ENCODE peak calls at places on chromosomes 1 and 21, in four cellular contexts. One of them, this sample, is unnamed.
A peak's percentile ranks its signal among the peaks of the same experiment; 100 is the strongest.

GRCh38 chr1:147892731-147893214 is 9.8 kb upstream of the GJA8 start:
- DNase-seq in AG09309: peak; percentile 21
- DNase-seq in left ventricle myocardium inferior: no peak
- DNase-seq in neural progenitor cell: peak; percentile 63
- DNase-seq in this sample: peak; percentile 79

GRCh38 chr21:32747396-32747795 is 19.6 kb upstream of the SYNJ1 start:
- DNase-seq in AG09309: no peak
- DNase-seq in left ventricle myocardium inferior: no peak
- DNase-seq in neural progenitor cell: no peak
- DNase-seq in this sample: no peak

GRCh38 chr1:162562452-162562828 is 918 bp downstream of the UAP1 start:
- DNase-seq in AG09309: no peak
- DNase-seq in left ventricle myocardium inferior: no peak
- DNase-seq in neural progenitor cell: no peak
- DNase-seq in this sample: peak; percentile 72

GRCh38 chr1:84479998-84480397 is 932 bp downstream of the RPF1 start:
- DNase-seq in AG09309: no peak
- DNase-seq in left ventricle myocardium inferior: no peak
- DNase-seq in neural progenitor cell: no peak
- DNase-seq in this sample: no peak

GRCh38 chr1:160834945-160835565 is 27.6 kb downstream of the CD244 start:
- DNase-seq in AG09309: no peak
- DNase-seq in left ventricle myocardium inferior: no peak
- DNase-seq in neural progenitor cell: peak; percentile 68
- DNase-seq in this sample: peak; percentile 69

GRCh38 chr1:181073638-181074037 is 14.9 kb upstream of the IER5 start:
- DNase-seq in AG09309: no peak
- DNase-seq in left ventricle myocardium inferior: no peak
- DNase-seq in neural progenitor cell: no peak
- DNase-seq in this sample: peak; percentile 94

GRCh38 chr1:66300986-66301451 is 232.9 kb upstream of the SGIP1 start:
- DNase-seq in AG09309: no peak
- DNase-seq in left ventricle myocardium inferior: no peak
- DNase-seq in neural progenitor cell: no peak
- DNase-seq in this sample: peak; percentile 59

GRCh38 chr1:172338295-172338735 is 82.2 kb upstream of the C1orf105 start:
- DNase-seq in AG09309: no peak
- DNase-seq in left ventricle myocardium inferior: no peak
- DNase-seq in neural progenitor cell: no peak
- DNase-seq in this sample: no peak

GRCh38 chr21:43340491-43341348 is 86.2 kb downstream of the SIK1 start:
- DNase-seq in AG09309: peak; percentile 45
- DNase-seq in left ventricle myocardium inferior: no peak
- DNase-seq in neural progenitor cell: no peak
- DNase-seq in this sample: peak; percentile 93

GRCh38 chr1:19622204-19622603 is 21.9 kb upstream of the NBL1 start:
- DNase-seq in AG09309: no peak
- DNase-seq in left ventricle myocardium inferior: no peak
- DNase-seq in neural progenitor cell: no peak
- DNase-seq in this sample: no peak

GRCh38 chr1:54287176-54287650 is 87.2 kb downstream of the MRPL37 start:
- DNase-seq in AG09309: no peak
- DNase-seq in left ventricle myocardium inferior: peak; percentile 65
- DNase-seq in neural progenitor cell: no peak
- DNase-seq in this sample: peak; percentile 74

GRCh38 chr1:162028726-162029125 is 5.1 kb upstream of the OLFML2B start:
- DNase-seq in AG09309: no peak
- DNase-seq in left ventricle myocardium inferior: no peak
- DNase-seq in neural progenitor cell: no peak
- DNase-seq in this sample: no peak

GRCh38 chr1:179867493-179868330 is 9.9 kb downstream of the TOR1AIP2 start:
- DNase-seq in AG09309: no peak
- DNase-seq in left ventricle myocardium inferior: peak; percentile 25
- DNase-seq in neural progenitor cell: peak; percentile 74
- DNase-seq in this sample: peak; percentile 53

GRCh38 chr1:218164111-218164929 is 120.8 kb upstream of the RRP15 start:
- DNase-seq in AG09309: no peak
- DNase-seq in left ventricle myocardium inferior: peak; percentile 28
- DNase-seq in neural progenitor cell: peak; percentile 90
- DNase-seq in this sample: peak; percentile 16

GRCh38 chr1:8373547-8374270 is 55.8 kb downstream of the SLC45A1 start:
- DNase-seq in AG09309: peak; percentile 57
- DNase-seq in left ventricle myocardium inferior: peak; percentile 77
- DNase-seq in neural progenitor cell: peak; percentile 81
- DNase-seq in this sample: peak; percentile 84

GRCh38 chr1:19582318-19582717 is 61.8 kb upstream of the NBL1 start:
- DNase-seq in AG09309: no peak
- DNase-seq in left ventricle myocardium inferior: peak; percentile 29
- DNase-seq in neural progenitor cell: peak; percentile 60
- DNase-seq in this sample: peak; percentile 32

GRCh38 chr1:38052750-38053415 is 6.3 kb upstream of the POU3F1 start:
- DNase-seq in AG09309: no peak
- DNase-seq in left ventricle myocardium inferior: no peak
- DNase-seq in neural progenitor cell: peak; percentile 64
- DNase-seq in this sample: no peak

GRCh38 chr1:35379317-35380000 is 111.0 kb downstream of the ZMYM4 start:
- DNase-seq in AG09309: no peak
- DNase-seq in left ventricle myocardium inferior: no peak
- DNase-seq in neural progenitor cell: no peak
- DNase-seq in this sample: no peak

GRCh38 chr1:212230329-212230728 is 54.9 kb upstream of the PPP2R5A start:
- DNase-seq in AG09309: no peak
- DNase-seq in left ventricle myocardium inferior: no peak
- DNase-seq in neural progenitor cell: no peak
- DNase-seq in this sample: no peak

GRCh38 chr1:11806307-11806936 is 431 bp downstream of the CLCN6 start:
- DNase-seq in AG09309: no peak
- DNase-seq in left ventricle myocardium inferior: no peak
- DNase-seq in neural progenitor cell: no peak
- DNase-seq in this sample: peak; percentile 39

GRCh38 chr1:75276385-75276784 is 142.2 kb downstream of the LHX8 start:
- DNase-seq in AG09309: no peak
- DNase-seq in left ventricle myocardium inferior: no peak
- DNase-seq in neural progenitor cell: no peak
- DNase-seq in this sample: no peak

GRCh38 chr1:20589331-20590312 is 725 bp downstream of the CDA start:
- DNase-seq in AG09309: no peak
- DNase-seq in left ventricle myocardium inferior: peak; percentile 62
- DNase-seq in neural progenitor cell: peak; percentile 21
- DNase-seq in this sample: peak; percentile 49

GRCh38 chr1:172531846-172532699 is 877 bp upstream of the SUCO start:
- DNase-seq in AG09309: peak; percentile 98
- DNase-seq in left ventricle myocardium inferior: peak; percentile 77
- DNase-seq in neural progenitor cell: peak; percentile 96
- DNase-seq in this sample: peak; percentile 99

GRCh38 chr1:62382581-62382980 is 54.3 kb upstream of the USP1 start:
- DNase-seq in AG09309: no peak
- DNase-seq in left ventricle myocardium inferior: no peak
- DNase-seq in neural progenitor cell: no peak
- DNase-seq in this sample: no peak

GRCh38 chr1:66335859-66336640 is 197.9 kb upstream of the SGIP1 start:
- DNase-seq in AG09309: no peak
- DNase-seq in left ventricle myocardium inferior: peak; percentile 69
- DNase-seq in neural progenitor cell: no peak
- DNase-seq in this sample: peak; percentile 96

DNA sequence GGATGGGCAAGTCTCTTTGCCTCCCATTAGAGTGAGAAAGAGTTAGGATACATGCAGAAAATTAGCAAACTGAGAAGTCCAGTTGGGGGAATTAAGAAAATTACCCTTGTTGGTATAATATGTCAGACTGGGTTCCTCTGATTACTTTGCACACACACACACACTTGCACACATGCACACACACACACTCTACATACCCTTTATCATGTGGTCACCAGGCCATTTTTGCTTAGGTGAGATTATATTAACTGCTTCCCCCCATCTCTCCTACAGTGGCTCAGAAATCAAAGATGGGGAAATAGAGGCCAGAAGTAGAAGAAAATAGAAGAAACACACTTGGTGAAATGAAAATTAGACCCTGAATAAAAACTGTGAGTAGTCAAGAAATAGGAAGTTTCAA is 917 bp upstream of the LIX1L start:
- DNase-seq in AG09309: no peak
- DNase-seq in left ventricle myocardium inferior: no peak
- DNase-seq in neural progenitor cell: no peak
- DNase-seq in this sample: no peak
- H3K4me3 ChIP-seq in AG09309: no peak overlapping the region
- H3K4me3 ChIP-seq in left ventricle myocardium inferior: no peak overlapping the region
- H3K4me3 ChIP-seq in neural progenitor cell: peak overlapping the region; percentile 57
- H3K4me3 ChIP-seq in this sample: no peak overlapping the region

GRCh38 chr21:35615325-35615724 is 445.0 kb downstream of the SETD4 start:
- DNase-seq in AG09309: no peak
- DNase-seq in left ventricle myocardium inferior: no peak
- DNase-seq in neural progenitor cell: no peak
- DNase-seq in this sample: no peak

GRCh38 chr21:35614412-35614901 is 445.9 kb downstream of the SETD4 start:
- DNase-seq in AG09309: no peak
- DNase-seq in left ventricle myocardium inferior: no peak
- DNase-seq in neural progenitor cell: no peak
- DNase-seq in this sample: peak; percentile 82

GRCh38 chr21:35619184-35619583 is 441.1 kb downstream of the SETD4 start:
- DNase-seq in AG09309: peak; percentile 50
- DNase-seq in left ventricle myocardium inferior: no peak
- DNase-seq in neural progenitor cell: no peak
- DNase-seq in this sample: peak; percentile 51

GRCh38 chr21:35617491-35617890 is 442.8 kb downstream of the SETD4 start:
- DNase-seq in AG09309: no peak
- DNase-seq in left ventricle myocardium inferior: no peak
- DNase-seq in neural progenitor cell: no peak
- DNase-seq in this sample: no peak

GRCh38 chr21:35616090-35616489 is 444.2 kb downstream of the SETD4 start:
- DNase-seq in AG09309: peak; percentile 56
- DNase-seq in left ventricle myocardium inferior: no peak
- DNase-seq in neural progenitor cell: no peak
- DNase-seq in this sample: peak; percentile 69
- TF ChIP-seq CTCF in AG09309: peak; percentile 43
- TF ChIP-seq CTCF in left ventricle myocardium inferior: peak; percentile 51
- TF ChIP-seq CTCF in neural progenitor cell: no peak
- TF ChIP-seq CTCF in this sample: peak; percentile 47

GRCh38 chr21:44710294-44710665 is 1.1 kb downstream of the TSPEAR start:
- DNase-seq in AG09309: no peak
- DNase-seq in left ventricle myocardium inferior: no peak
- DNase-seq in neural progenitor cell: peak; percentile 52
- DNase-seq in this sample: no peak

GRCh38 chr21:44712203-44713028 is 1.0 kb upstream of the TSPEAR start:
- DNase-seq in AG09309: no peak
- DNase-seq in left ventricle myocardium inferior: no peak
- DNase-seq in neural progenitor cell: no peak
- DNase-seq in this sample: no peak

GRCh38 chr21:44711327-44712202 is at the start of gene TSPEAR:
- DNase-seq in AG09309: no peak
- DNase-seq in left ventricle myocardium inferior: no peak
- DNase-seq in neural progenitor cell: peak; percentile 49
- DNase-seq in this sample: no peak

GRCh38 chr21:44709426-44710293 is 1.7 kb downstream of the TSPEAR start:
- DNase-seq in AG09309: no peak
- DNase-seq in left ventricle myocardium inferior: no peak
- DNase-seq in neural progenitor cell: peak; percentile 57
- DNase-seq in this sample: no peak

DNA sequence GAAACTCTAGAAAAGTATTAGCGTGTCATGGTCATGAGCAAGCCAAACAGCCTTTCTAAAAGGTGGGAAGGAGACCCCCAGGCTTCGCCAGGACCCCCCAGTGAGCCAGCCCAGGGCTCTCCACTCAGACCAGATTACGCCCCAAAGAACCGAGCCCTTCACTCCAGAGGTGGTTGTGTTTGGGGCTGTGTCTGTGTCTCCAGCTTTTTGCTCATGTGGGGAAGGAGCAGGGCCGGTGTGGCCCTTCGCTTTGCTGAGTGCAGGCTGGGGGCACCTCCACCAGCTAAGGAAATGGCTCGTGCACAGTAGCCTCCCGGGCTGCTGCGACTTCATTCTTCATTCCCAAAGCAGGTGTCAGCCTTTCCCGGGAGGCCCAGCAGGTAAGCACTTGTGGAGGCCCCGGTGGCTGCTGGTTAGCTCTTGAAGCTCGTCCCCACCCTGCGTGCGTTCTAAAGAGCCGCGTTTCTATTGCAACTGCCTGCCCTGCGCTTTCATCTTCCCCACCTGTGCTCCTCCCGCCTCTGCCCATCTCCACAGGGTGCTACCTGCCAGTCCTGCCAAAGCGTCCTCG is 531 bp downstream of the TSPEAR start:
- DNase-seq in AG09309: no peak
- DNase-seq in left ventricle myocardium inferior: no peak
- DNase-seq in neural progenitor cell: peak; percentile 30
- DNase-seq in this sample: no peak
- H3K4me3 ChIP-seq in AG09309: no peak overlapping the region
- H3K4me3 ChIP-seq in left ventricle myocardium inferior: peak overlapping the region; percentile 53
- H3K4me3 ChIP-seq in neural progenitor cell: peak overlapping the region; percentile 28
- H3K4me3 ChIP-seq in this sample: no peak overlapping the region

GRCh38 chr1:1004780-1005697 is 5.1 kb upstream of the HES4 start:
- DNase-seq in AG09309: no peak
- DNase-seq in left ventricle myocardium inferior: no peak
- DNase-seq in neural progenitor cell: peak; percentile 75
- DNase-seq in this sample: peak; percentile 60

GRCh38 chr1:1005774-1006304 is 5.9 kb upstream of the HES4 start:
- DNase-seq in AG09309: no peak
- DNase-seq in left ventricle myocardium inferior: no peak
- DNase-seq in neural progenitor cell: no peak
- DNase-seq in this sample: no peak

GRCh38 chr1:1003618-1004419 is 3.9 kb upstream of the HES4 start:
- DNase-seq in AG09309: no peak
- DNase-seq in left ventricle myocardium inferior: no peak
- DNase-seq in neural progenitor cell: no peak
- DNase-seq in this sample: no peak

GRCh38 chr1:1004420-1004779 is 4.5 kb upstream of the HES4 start:
- DNase-seq in AG09309: no peak
- DNase-seq in left ventricle myocardium inferior: no peak
- DNase-seq in neural progenitor cell: no peak
- DNase-seq in this sample: no peak

DNA sequence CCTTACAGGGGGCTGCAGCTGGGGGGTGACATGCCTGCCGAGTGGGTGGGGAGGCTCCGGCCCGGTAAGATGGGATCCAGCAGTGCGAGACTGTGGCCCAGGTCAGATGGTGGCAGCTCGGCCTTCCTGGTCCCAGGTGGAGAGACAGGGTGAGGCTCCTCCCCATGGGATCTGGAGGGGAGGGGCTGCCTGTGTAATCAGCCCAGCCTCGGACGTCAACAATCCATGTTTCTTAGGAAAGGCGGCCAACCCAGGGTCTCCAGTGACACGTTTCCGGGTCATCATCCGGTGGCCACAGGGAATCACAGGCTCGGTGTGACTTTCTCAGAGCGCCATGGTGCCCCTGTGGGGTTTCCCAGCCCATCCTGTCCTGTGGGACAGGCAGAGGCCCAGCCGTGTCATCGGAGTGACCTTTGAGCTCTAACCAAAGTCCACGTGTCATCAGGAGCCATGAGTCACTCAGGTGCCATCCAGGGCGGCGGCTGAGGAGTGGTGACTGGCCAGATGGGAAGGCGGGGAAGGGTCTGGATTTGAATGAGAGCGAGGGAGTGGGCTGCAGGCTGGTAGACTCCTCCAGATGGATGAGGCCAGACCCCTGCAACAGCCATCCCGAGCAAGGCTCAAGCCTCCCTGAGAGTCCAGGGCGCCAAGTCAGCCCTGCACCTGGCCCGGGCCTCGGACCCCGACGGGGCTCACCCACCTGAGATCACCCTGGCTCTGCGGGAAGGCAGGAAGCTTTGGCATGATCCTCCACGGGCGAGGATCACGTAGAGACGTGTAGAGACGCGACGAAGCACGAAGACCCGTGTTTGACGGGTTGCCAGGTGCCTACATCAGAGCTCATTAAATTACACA is 6.6 kb upstream of the HES4 start:
- DNase-seq in AG09309: no peak
- DNase-seq in left ventricle myocardium inferior: no peak
- DNase-seq in neural progenitor cell: no peak
- DNase-seq in this sample: no peak
- TF ChIP-seq CTCF in AG09309: no peak
- TF ChIP-seq CTCF in left ventricle myocardium inferior: no peak
- TF ChIP-seq CTCF in neural progenitor cell: no peak
- TF ChIP-seq CTCF in this sample: no peak